ENCODE peak calls at places on chromosomes 12 and 14, in four cellular contexts. M is ovary; L is CD8-positive, alpha-beta T cell; K is tibial artery. B is an unnamed sample.

GRCh38 chr12:1500095-1500801 is 94.1 kb downstream of the FBXL14 start:
- DNase-seq in M (no peak), L (no peak), K (no peak), B (no peak)

GRCh38 chr12:27334052-27334720 is 1.6 kb downstream of the BMAL2 start:
- DNase-seq in M (no peak), L (no peak), K (no peak), B (no peak)

GRCh38 chr12:93722757-93723567 is 45.8 kb downstream of the CRADD start:
- DNase-seq in M (no peak), L (no peak), K (no peak), B (no peak)

GRCh38 chr12:32419520-32419960 is 20.2 kb downstream of the FGD4 start:
- DNase-seq in M (no peak), L (no peak), K (no peak), B (no peak)

GRCh38 chr14:22065372-22065771 is 391.8 kb upstream of the OR4E1 start:
- DNase-seq in M (no peak), L (no peak), K (no peak), B (no peak)

GRCh38 chr12:72453550-72453949 is 181.4 kb downstream of the TRHDE start:
- DNase-seq in M (no peak), L (no peak), K (no peak), B (no peak)

GRCh38 chr14:103530390-103530789 is 1.4 kb downstream of the TRMT61A start:
- DNase-seq in M (no peak), L (no peak), K (no peak), B (no peak)

GRCh38 chr12:46049665-46050064 is 59.3 kb upstream of the SCAF11 start:
- DNase-seq in M (no peak), L (no peak), K (no peak), B (no peak)

GRCh38 chr12:85350356-85350755 is 70.3 kb downstream of the ALX1 start:
- DNase-seq in M (no peak), L (no peak), K (no peak), B (no peak)

GRCh38 chr12:75790219-75790618 is 241.4 kb downstream of the PHLDA1 start:
- DNase-seq in M (no peak), L (no peak), K (no peak), B (no peak)

GRCh38 chr12:45234134-45234865 is 18.4 kb downstream of the ANO6 start:
- DNase-seq in M (peak; percentile 48), L (no peak), K (peak; percentile 31), B (no peak)

GRCh38 chr12:92300781-92301180 is 155.1 kb upstream of the BTG1 start:
- DNase-seq in M (no peak), L (no peak), K (no peak), B (no peak)

GRCh38 chr12:20657496-20657895 is 37.6 kb upstream of the SLCO1C1 start:
- DNase-seq in M (no peak), L (no peak), K (no peak), B (no peak)

GRCh38 chr14:102375126-102375525 is 12.4 kb downstream of the TECPR2 start:
- DNase-seq in M (no peak), L (no peak), K (no peak), B (no peak)

GRCh38 chr14:101001311-101002069 is 98.0 kb upstream of the RTL1 start:
- DNase-seq in M (no peak), L (no peak), K (no peak), B (no peak)

GRCh38 chr14:30389134-30389900 is 169.6 kb upstream of the G2E3 start:
- DNase-seq in M (no peak), L (no peak), K (no peak), B (no peak)

GRCh38 chr12:85617307-85618091 is 218.7 kb downstream of the RASSF9 start:
- DNase-seq in M (no peak), L (no peak), K (no peak), B (no peak)

GRCh38 chr12:2198088-2198501 is 145.3 kb downstream of the CACNA1C start:
- DNase-seq in M (peak; percentile 24), L (no peak), K (no peak), B (no peak)

GRCh38 chr12:131894981-131895639 is 688 bp downstream of the ULK1 start:
- DNase-seq in M (no peak), L (no peak), K (no peak), B (peak; percentile 39)

GRCh38 chr12:49888461-49889151 is 15.1 kb downstream of the FAIM2 start:
- DNase-seq in M (no peak), L (no peak), K (no peak), B (no peak)

GRCh38 chr14:20998674-20999366 is at the start of gene SLC39A2:
- DNase-seq in M (no peak), L (no peak), K (peak; percentile 68), B (no peak)

GRCh38 chr14:58599145-58599544 is 38.6 kb upstream of the DACT1 start:
- DNase-seq in M (no peak), L (no peak), K (no peak), B (no peak)

GRCh38 chr14:76688373-76688671 is 72.9 kb upstream of the VASH1 start:
- DNase-seq in M (no peak), L (no peak), K (no peak), B (no peak)

GRCh38 chr12:120413901-120414695 is 23.8 kb upstream of the COX6A1 start:
- DNase-seq in M (no peak), L (no peak), K (no peak), B (no peak)

GRCh38 chr12:113161415-113162016 is 12.0 kb downstream of the CFAP73 start:
- DNase-seq in M (no peak), L (no peak), K (no peak), B (peak; percentile 74)

GRCh38 chr12:19757317-19757877 is 318.1 kb downstream of the AEBP2 start:
- DNase-seq in M (no peak), L (no peak), K (no peak), B (no peak)

GRCh38 chr14:61430066-61430757 is 108.8 kb downstream of the PRKCH start:
- DNase-seq in M (no peak), L (no peak), K (no peak), B (no peak)

GRCh38 chr12:116247377-116247776 is 30.1 kb downstream of the MED13L start:
- DNase-seq in M (no peak), L (no peak), K (no peak), B (no peak)

GRCh38 chr14:95496111-95496681 is 20.3 kb downstream of the SYNE3 start:
- DNase-seq in M (no peak), L (no peak), K (peak; percentile 22), B (no peak)

GRCh38 chr12:20474443-20474842 is 106.1 kb downstream of the PDE3A start:
- DNase-seq in M (no peak), L (no peak), K (no peak), B (no peak)

GRCh38 chr12:7395950-7396349 is 48.0 kb downstream of the CD163L1 start:
- DNase-seq in M (no peak), L (no peak), K (no peak), B (no peak)

GRCh38 chr12:53212931-53213330 is 5.9 kb upstream of the ITGB7 start:
- DNase-seq in M (no peak), L (no peak), K (no peak), B (no peak)

DNA sequence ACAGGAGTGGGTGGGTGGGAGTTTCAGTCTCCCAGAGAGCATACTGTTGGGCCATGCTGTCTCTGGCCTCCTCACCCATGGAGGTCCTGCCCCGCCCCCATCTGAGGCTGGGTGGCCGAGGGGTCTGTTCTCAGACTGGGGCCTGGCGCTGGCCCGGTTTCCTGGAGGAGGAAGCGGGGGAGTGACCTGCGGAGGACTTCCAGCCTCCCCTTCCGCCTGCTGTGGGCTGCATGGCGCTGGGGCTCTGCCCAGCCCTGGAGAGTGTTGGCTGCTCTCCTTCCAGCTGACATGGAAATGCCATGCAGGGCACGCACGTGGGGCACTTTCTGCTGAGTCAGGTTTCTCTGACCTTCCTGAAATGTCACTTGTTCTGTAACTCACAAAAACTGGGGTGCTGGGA is 23.4 kb downstream of the PACS2 start:
- DNase-seq in M (no peak), L (no peak), K (peak; percentile 33), B (no peak)
- TF ChIP-seq CTCF in M (no peak), L (no peak), K (no peak), B (no peak)

GRCh38 chr12:16449459-16449858 is 102.0 kb downstream of the MGST1 start:
- DNase-seq in M (no peak), L (no peak), K (no peak), B (no peak)
- H3K27me3 ChIP-seq in M (no peaks in the 10 kb centered on the region), L (no peaks in the 10 kb centered on the region), K (no peaks in the 10 kb centered on the region), B (no peaks in the 10 kb centered on the region)

GRCh38 chr12:6225630-6226001 is 25.4 kb downstream of the CD9 start:
- DNase-seq in M (no peak), L (no peak), K (no peak), B (no peak)
- TF ChIP-seq CTCF in M (no peak), L (no peak), K (no peak), B (no peak)

GRCh38 chr12:14777271-14777670 is 26.0 kb downstream of the WBP11 start:
- DNase-seq in M (no peak), L (no peak), K (no peak), B (no peak)

GRCh38 chr12:14774074-14774943 is 29.0 kb downstream of the WBP11 start:
- DNase-seq in M (peak; percentile 95), L (peak; percentile 81), K (peak; percentile 98), B (peak; percentile 88)

GRCh38 chr12:14775652-14776020 is 27.6 kb downstream of the WBP11 start:
- DNase-seq in M (no peak), L (no peak), K (no peak), B (no peak)

GRCh38 chr12:14774944-14775651 is 28.2 kb downstream of the WBP11 start:
- DNase-seq in M (peak; percentile 39), L (no peak), K (peak; percentile 40), B (peak; percentile 58)

DNA sequence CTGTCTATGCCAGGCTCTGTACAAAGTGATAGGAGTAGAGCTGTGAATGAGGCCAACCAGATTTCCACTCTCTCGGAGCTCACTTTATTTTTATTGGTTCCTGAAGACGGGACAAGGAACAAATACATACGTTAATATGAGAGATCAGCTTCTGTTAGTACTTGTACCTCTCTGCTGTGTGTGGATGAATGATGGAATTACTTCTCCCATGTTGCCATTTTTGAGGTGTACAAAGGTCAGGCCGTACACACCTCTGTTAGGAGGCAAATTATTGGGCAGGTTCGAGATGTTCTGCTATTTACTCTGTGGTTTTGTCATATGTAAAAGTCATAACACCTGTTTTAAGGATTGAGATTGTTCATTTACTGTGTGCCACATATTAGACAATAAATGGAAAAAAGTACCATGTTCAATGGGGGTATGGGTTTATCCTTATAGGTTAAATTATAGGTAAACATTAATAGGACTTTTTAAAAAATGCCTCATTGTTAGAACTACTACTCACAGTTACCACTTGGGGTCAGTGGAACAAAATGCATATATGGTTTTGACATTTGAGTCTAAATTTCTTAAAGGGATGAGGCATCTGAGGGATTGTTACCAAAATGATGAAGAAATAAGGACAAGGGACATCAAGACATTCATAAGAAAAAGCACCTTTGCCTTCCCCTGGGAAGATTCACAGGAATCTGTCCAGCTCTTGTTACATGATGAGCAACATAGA is 26.9 kb downstream of the WBP11 start:
- DNase-seq in M (no peak), L (no peak), K (no peak), B (no peak)
- H3K27me3 ChIP-seq in M (no peaks in the 10 kb centered on the region), L (no peaks in the 10 kb centered on the region), K (no peaks in the 10 kb centered on the region), B (no peaks in the 10 kb centered on the region)

DNA sequence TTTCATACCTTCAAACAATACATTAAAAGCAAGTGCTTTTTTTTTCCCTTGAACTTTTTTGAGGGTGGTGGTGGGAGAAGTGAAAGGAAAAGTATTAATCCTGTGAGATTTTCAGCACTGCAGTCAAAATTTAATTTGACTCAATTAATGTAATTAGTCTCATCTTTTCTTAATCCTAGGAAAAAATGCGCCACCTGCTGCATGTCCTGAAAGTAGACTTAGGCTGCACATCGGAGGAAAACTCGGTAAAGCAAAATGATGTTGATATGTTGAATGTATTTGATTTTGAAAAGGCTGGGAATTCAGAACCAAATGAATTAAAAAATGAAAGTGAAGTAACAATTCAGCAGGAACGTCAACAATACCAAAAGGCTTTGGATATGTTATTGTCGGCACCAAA is 52.2 kb downstream of the SPATA7 start:
- DNase-seq in M (no peak), L (no peak), K (no peak), B (no peak)
- TF ChIP-seq CTCF in M (no peak), L (no peak), K (no peak), B (no peak)

B was measured in GM06990.